ENCODE peak calls at places on chromosomes 13 and 19, in six cellular contexts. E is GM23248, N is OCI-LY7, U is HCT116, T is fibroblast of lung, H is hepatocyte. Z is an unnamed sample.

GRCh38 chr19:7636691-7637373 is at the start of gene STXBP2:
- DNase-seq in E (peak; percentile 25), N (peak; percentile 91), U (peak; percentile 76), T (no peak), H (peak; percentile 94), Z (peak; percentile 89)

GRCh38 chr13:95262837-95263381 is 38.3 kb downstream of the ABCC4 start:
- DNase-seq in E (no peak), N (no peak), U (no peak), T (no peak), H (no peak), Z (no peak)

GRCh38 chr13:33351324-33351723 is 65.8 kb upstream of the STARD13 start:
- DNase-seq in E (peak; percentile 74), N (no peak), U (peak; percentile 27), T (peak; percentile 50), H (no peak), Z (peak; percentile 55)

GRCh38 chr19:18660051-18660910 is 23.2 kb upstream of the CRTC1 start:
- DNase-seq in E (peak; percentile 37), N (no peak), U (no peak), T (peak; percentile 47), H (no peak), Z (no peak)

GRCh38 chr19:12899891-12900518 is 9.0 kb downstream of the GCDH start:
- DNase-seq in E (no peak), N (no peak), U (no peak), T (no peak), H (no peak), Z (no peak)

GRCh38 chr19:16454519-16454918 is 17.3 kb downstream of the EPS15L1 start:
- DNase-seq in E (no peak), N (no peak), U (no peak), T (no peak), H (no peak), Z (no peak)

GRCh38 chr19:41590945-41591344 is 15.0 kb downstream of the CEACAM21 start:
- DNase-seq in E (no peak), N (no peak), U (no peak), T (no peak), H (no peak), Z (no peak)

GRCh38 chr19:29260477-29261317 is 47.7 kb upstream of the UQCRFS1 start:
- DNase-seq in E (peak; percentile 28), N (peak; percentile 60), U (peak; percentile 36), T (no peak), H (peak; percentile 56), Z (no peak)

GRCh38 chr19:3123088-3123721 is 12.6 kb upstream of the GNA15 start:
- DNase-seq in E (no peak), N (no peak), U (no peak), T (no peak), H (no peak), Z (no peak)

GRCh38 chr13:51549593-51549992 is 34.7 kb upstream of the WDFY2 start:
- DNase-seq in E (no peak), N (no peak), U (no peak), T (no peak), H (no peak), Z (no peak)

GRCh38 chr13:33101835-33102234 is 85.6 kb downstream of the KL start:
- DNase-seq in E (no peak), N (no peak), U (no peak), T (no peak), H (no peak), Z (no peak)

GRCh38 chr13:40779796-40780285 is 8.9 kb upstream of the MRPS31 start:
- DNase-seq in E (no peak), N (no peak), U (no peak), T (no peak), H (no peak), Z (peak; percentile 7)

GRCh38 chr13:42681394-42681793 is 100.0 kb upstream of the FAM216B start:
- DNase-seq in E (no peak), N (no peak), U (no peak), T (no peak), H (no peak), Z (no peak)

GRCh38 chr19:54001496-54001895 is 10.1 kb downstream of the CACNG6 start:
- DNase-seq in E (no peak), N (no peak), U (no peak), T (no peak), H (no peak), Z (no peak)

GRCh38 chr19:2532252-2533071 is 56.5 kb downstream of the GADD45B start:
- DNase-seq in E (peak; percentile 82), N (no peak), U (peak; percentile 60), T (peak; percentile 94), H (peak; percentile 58), Z (peak; percentile 91)

GRCh38 chr13:30133976-30134375 is 173.4 kb downstream of the KATNAL1 start:
- DNase-seq in E (peak; percentile 65), N (no peak), U (no peak), T (peak; percentile 14), H (no peak), Z (no peak)

GRCh38 chr13:36674337-36675212 is 755 bp downstream of the SERTM1 start:
- DNase-seq in E (no peak), N (no peak), U (no peak), T (no peak), H (no peak), Z (no peak)

GRCh38 chr13:31167490-31167889 is 5.8 kb upstream of the HSPH1 start:
- DNase-seq in E (no peak), N (no peak), U (no peak), T (no peak), H (no peak), Z (peak; percentile 33)

GRCh38 chr19:56245062-56245740 is 27.3 kb upstream of the EDDM13 start:
- DNase-seq in E (peak; percentile 69), N (no peak), U (no peak), T (no peak), H (no peak), Z (peak; percentile 37)

GRCh38 chr19:30450101-30450500 is 77.9 kb downstream of the ZNF536 start:
- DNase-seq in E (peak; percentile 62), N (no peak), U (no peak), T (peak; percentile 27), H (peak; percentile 49), Z (no peak)

GRCh38 chr13:105937451-105937850 is 598.0 kb downstream of the EFNB2 start:
- DNase-seq in E (no peak), N (no peak), U (no peak), T (no peak), H (no peak), Z (peak; percentile 13)

GRCh38 chr19:49149652-49150105 is 5.5 kb downstream of the HRC start:
- DNase-seq in E (peak; percentile 83), N (peak; percentile 86), U (peak; percentile 85), T (peak; percentile 87), H (peak; percentile 82), Z (peak; percentile 74)

DNA sequence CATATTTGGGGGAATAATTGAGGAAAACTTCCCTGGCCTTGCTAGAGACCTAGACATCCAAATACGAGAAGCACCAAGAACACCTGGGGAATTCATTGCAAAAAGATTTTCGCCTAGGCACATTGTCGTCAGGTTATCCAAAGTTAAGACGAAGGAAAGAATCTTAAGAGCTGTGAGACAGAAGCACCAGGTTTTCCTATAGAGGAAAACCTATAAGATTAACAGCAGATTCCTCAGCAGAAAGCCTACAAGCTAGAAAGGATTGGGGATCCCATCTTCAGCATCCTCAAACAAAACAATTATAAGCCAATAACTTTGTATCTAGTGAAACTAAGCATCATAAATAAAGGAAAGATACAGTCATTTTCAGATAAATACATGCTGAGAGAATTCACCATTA is 114.9 kb downstream of the PIBF1 start:
- DNase-seq in E (no peak), N (no peak), U (no peak), T (no peak), H (no peak), Z (no peak)
- H3K4me2 ChIP-seq in E (no peak overlapping the region), N (no peak overlapping the region), U (no peak overlapping the region), T (no peak overlapping the region), H (no peak overlapping the region), Z (no peak overlapping the region)

GRCh38 chr13:24456396-24456795 is 56.2 kb downstream of the PARP4 start:
- DNase-seq in E (no peak), N (no peak), U (no peak), T (no peak), H (no peak), Z (no peak)

GRCh38 chr13:24460256-24460655 is 52.3 kb downstream of the PARP4 start:
- DNase-seq in E (no peak), N (no peak), U (no peak), T (no peak), H (peak; percentile 25), Z (no peak)

GRCh38 chr13:24463078-24463477 is 49.5 kb downstream of the PARP4 start:
- DNase-seq in E (no peak), N (no peak), U (no peak), T (no peak), H (no peak), Z (no peak)

GRCh38 chr13:24458736-24459135 is 53.8 kb downstream of the PARP4 start:
- DNase-seq in E (no peak), N (no peak), U (no peak), T (no peak), H (no peak), Z (no peak)

GRCh38 chr13:24459234-24459633 is 53.3 kb downstream of the PARP4 start:
- DNase-seq in E (peak; percentile 88), N (no peak), U (no peak), T (peak; percentile 93), H (no peak), Z (no peak)
- H3K4me2 ChIP-seq in E (peak overlapping the region; percentile 85), N (no peak overlapping the region), U (no peak overlapping the region), T (peak overlapping the region; percentile 23), H (peak overlapping the region; percentile 8), Z (no peak overlapping the region)

GRCh38 chr13:110062777-110063442 is 244.0 kb downstream of the COL4A1 start:
- DNase-seq in E (no peak), N (no peak), U (no peak), T (no peak), H (no peak), Z (no peak)
- H3K4me2 ChIP-seq in E (no peak overlapping the region), N (no peak overlapping the region), U (no peak overlapping the region), T (no peak overlapping the region), H (no peak overlapping the region), Z (no peak overlapping the region)

DNA sequence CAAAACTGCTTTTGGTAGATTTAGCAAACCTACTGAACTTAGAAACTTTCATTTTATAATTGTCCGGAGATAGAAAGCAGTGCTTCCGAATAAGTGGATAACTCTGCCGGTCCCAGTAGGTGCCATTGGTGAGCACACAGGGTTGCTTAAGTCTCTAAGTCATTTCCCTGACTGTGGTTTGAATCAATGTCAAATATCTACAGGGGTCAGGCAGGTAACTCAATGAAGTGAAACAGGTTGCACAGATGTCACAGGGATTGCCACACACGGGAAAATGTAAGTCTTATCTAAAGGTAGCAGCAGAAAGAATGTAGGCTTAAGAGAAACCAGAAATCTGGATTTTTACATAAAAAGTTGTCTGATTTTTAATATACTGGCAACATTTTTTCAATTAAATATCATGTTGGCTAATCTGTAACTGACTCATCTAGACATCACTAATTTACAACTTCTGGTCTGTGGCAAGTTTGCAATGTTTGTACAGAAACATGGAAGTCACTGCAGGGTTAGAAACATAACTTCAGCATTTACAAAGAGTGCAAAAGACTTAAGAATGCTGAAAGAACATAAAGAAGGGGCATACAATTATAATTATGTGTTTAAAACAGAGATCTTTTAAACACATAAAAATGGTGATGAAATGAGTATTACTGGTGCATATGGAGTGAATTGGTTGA is 14.3 kb upstream of the LRRC63 start:
- DNase-seq in E (peak; percentile 61), N (no peak), U (no peak), T (no peak), H (peak; percentile 15), Z (peak; percentile 56)
- H3K4me2 ChIP-seq in E (no peak overlapping the region), N (no peak overlapping the region), U (no peak overlapping the region), T (no peak overlapping the region), H (no peak overlapping the region), Z (no peak overlapping the region)

Z was measured in PC-3.